ENCODE peak calls at places on chromosome 16, in nine cellular contexts. H, N, Q, G, T, M, O, C and L are unnamed samples.

GRCh38 chr16:69754143-69754468 is 620 bp downstream of the NOB1 start:
- DNase-seq in H (no peak), N (no peak), Q (no peak), G (no peak), T (no peak), M (no peak), O (no peak), C (no peak), L (no peak)

GRCh38 chr16:49856741-49857330 is 924 bp upstream of the ZNF423 start:
- DNase-seq in H (peak), N (peak), Q (peak), G (no peak), T (peak), M (peak), O (no peak), C (peak), L (peak)

GRCh38 chr16:2710021-2710710 is 9.9 kb downstream of the PRSS27 start:
- DNase-seq in H (no peak), N (no peak), Q (peak), G (no peak), T (no peak), M (no peak), O (no peak), C (no peak), L (no peak)

GRCh38 chr16:69107311-69107962 is 2.0 kb downstream of the HAS3 start:
- DNase-seq in H (no peak), N (no peak), Q (peak), G (no peak), T (peak), M (no peak), O (no peak), C (no peak), L (no peak)

GRCh38 chr16:67441907-67442306 is 11.0 kb downstream of the HSD11B2 start:
- DNase-seq in H (no peak), N (no peak), Q (no peak), G (no peak), T (no peak), M (no peak), O (no peak), C (no peak), L (no peak)

GRCh38 chr16:12323007-12323699 is 346.6 kb downstream of the SNX29 start:
- DNase-seq in H (no peak), N (no peak), Q (no peak), G (no peak), T (no peak), M (no peak), O (no peak), C (peak), L (peak)

GRCh38 chr16:29790949-29791844 is 646 bp downstream of the KIF22 start:
- DNase-seq in H (peak), N (no peak), Q (no peak), G (no peak), T (no peak), M (no peak), O (no peak), C (no peak), L (no peak)

GRCh38 chr16:30924086-30924714 is 828 bp downstream of the FBXL19 start:
- DNase-seq in H (no peak), N (no peak), Q (peak), G (no peak), T (no peak), M (no peak), O (no peak), C (no peak), L (peak)

GRCh38 chr16:1002399-1003161 is 21.0 kb downstream of the SOX8 start:
- DNase-seq in H (peak), N (no peak), Q (no peak), G (peak), T (peak), M (peak), O (no peak), C (peak), L (no peak)

GRCh38 chr16:86730597-86730996 is 152.2 kb downstream of the FOXL1 start:
- DNase-seq in H (no peak), N (no peak), Q (no peak), G (no peak), T (no peak), M (no peak), O (no peak), C (no peak), L (no peak)

GRCh38 chr16:89040861-89041570 is 52.6 kb upstream of the ACSF3 start:
- DNase-seq in H (no peak), N (no peak), Q (no peak), G (no peak), T (no peak), M (no peak), O (no peak), C (no peak), L (no peak)

GRCh38 chr16:16025214-16025968 is 76.0 kb downstream of the ABCC1 start:
- DNase-seq in H (no peak), N (no peak), Q (peak), G (peak), T (peak), M (peak), O (no peak), C (peak), L (peak)

GRCh38 chr16:8237452-8237851 is 352.9 kb downstream of the TMEM114 start:
- DNase-seq in H (no peak), N (no peak), Q (no peak), G (no peak), T (no peak), M (no peak), O (no peak), C (no peak), L (no peak)